ENCODE peak calls at places on chromosome 21, in four cellular contexts. X is neural progenitor cell, Q is Karpas-422, Z is IMR-90. R is an unnamed sample.

GRCh38 chr21:21177353-21177986 is 179.3 kb downstream of the NCAM2 start:
- DNase-seq in Q (no peak), X (no peak), Z (no peak), R (no peak)

GRCh38 chr21:29258626-29259335 is 39.9 kb upstream of the BACH1 start:
- DNase-seq in X (no peak), Q (no peak), Z (peak; percentile 89), R (no peak)

GRCh38 chr21:16597768-16598167 is 868.0 kb downstream of the USP25 start:
- DNase-seq in Z (no peak), X (no peak), Q (no peak), R (no peak)

GRCh38 chr21:17819114-17819877 is at the start of gene C21orf91:
- DNase-seq in Z (peak; percentile 86), Q (peak; percentile 93), X (peak; percentile 92), R (peak; percentile 93)

GRCh38 chr21:38416791-38417190 is 81.5 kb downstream of the ERG start:
- DNase-seq in Z (no peak), X (no peak), Q (no peak), R (no peak)

GRCh38 chr21:41217656-41218380 is 49.9 kb downstream of the BACE2 start:
- DNase-seq in Q (no peak), Z (peak; percentile 74), X (peak; percentile 32), R (peak; percentile 66)

GRCh38 chr21:39523398-39523797 is 71.6 kb downstream of the SH3BGR start:
- DNase-seq in Z (no peak), Q (no peak), X (no peak), R (no peak)

GRCh38 chr21:29854795-29855194 is 85.0 kb downstream of the GRIK1 start:
- DNase-seq in X (no peak), Q (no peak), Z (no peak), R (no peak)

GRCh38 chr21:39103689-39104088 is 79.6 kb downstream of the PSMG1 start:
- DNase-seq in Z (peak; percentile 67), X (no peak), Q (no peak), R (no peak)

GRCh38 chr21:41164052-41164451 is 3.9 kb upstream of the BACE2 start:
- DNase-seq in Q (no peak), Z (no peak), X (no peak), R (no peak)

GRCh38 chr21:33196956-33197374 is 32.8 kb upstream of the IFNAR2 start:
- DNase-seq in Q (peak; percentile 85), X (peak; percentile 91), Z (peak; percentile 62), R (peak; percentile 90)

GRCh38 chr21:39776589-39776988 is 31.6 kb downstream of the IGSF5 start:
- DNase-seq in Q (no peak), Z (no peak), X (no peak), R (no peak)

GRCh38 chr21:42222821-42223390 is 4.0 kb downstream of the ABCG1 start:
- DNase-seq in Z (no peak), Q (no peak), X (no peak), R (no peak)
- H4K20me1 ChIP-seq in Z (no peaks in the 10 kb centered on the region), Q (no peaks in the 10 kb centered on the region), X (no peaks in the 10 kb centered on the region), R (no peaks in the 10 kb centered on the region)

DNA sequence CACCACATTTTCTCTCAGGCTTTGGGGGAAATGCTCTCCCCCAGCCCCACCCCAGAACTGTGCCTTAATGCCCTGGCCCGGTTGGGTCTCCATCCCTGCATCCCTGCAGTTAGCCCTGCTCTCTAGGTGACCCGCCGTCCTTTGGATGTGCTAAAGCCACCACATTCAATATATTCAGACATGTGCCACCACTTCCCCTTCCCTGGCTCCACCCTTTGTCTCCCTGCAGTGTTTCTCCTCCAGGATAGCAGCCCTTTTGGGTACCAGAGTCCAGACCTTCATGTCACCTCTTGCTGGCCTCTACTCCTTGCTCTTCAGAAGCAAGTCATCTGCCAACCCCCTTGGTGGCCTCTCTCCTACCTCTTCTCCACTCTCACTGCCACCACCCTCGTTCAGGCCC is 41.8 kb downstream of the RUNX1 start:
- DNase-seq in Q (no peak), Z (no peak), X (no peak), R (no peak)
- H4K20me1 ChIP-seq in Q (peaks cover 28% of the 10 kb centered on the region), Z (no peaks in the 10 kb centered on the region), X (no peaks in the 10 kb centered on the region), R (no peaks in the 10 kb centered on the region)

DNA sequence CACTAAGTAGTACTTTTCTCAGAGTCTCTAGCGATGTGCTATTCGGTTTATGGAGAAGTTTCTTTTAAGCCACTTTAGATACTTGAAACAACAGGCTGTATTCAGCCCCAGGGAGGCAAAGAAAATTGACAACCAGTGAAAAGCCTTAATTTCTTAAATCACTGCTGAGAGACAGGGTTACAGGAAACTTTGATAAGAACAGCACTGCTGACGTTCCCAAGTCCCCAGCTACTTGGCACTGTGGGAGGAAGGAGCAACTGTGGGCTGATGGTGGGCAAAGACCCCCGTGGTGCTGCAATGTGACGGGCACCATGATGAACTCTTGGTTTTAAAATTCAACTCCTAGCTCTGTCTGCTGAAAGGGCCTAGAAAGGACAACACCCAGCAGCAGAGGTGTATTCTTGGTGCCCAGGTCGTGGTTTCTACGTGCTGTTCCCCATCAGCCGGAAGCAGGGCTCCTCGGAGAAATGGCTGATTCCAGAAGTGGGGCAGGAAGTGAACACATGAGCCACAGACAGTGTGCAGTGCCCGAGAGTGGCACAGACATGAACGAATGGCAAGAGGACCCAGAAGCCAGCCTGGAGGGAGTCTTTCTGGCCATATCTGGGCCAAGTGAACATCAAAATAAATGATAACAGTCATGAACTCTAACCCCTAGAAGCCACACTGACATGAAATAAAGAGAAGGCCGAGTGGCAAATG is 5.3 kb downstream of the PTTG1IP start:
- DNase-seq in Z (no peak), X (no peak), Q (no peak), R (no peak)
- H4K20me1 ChIP-seq in Z (peaks cover 98% of the 10 kb centered on the region), X (peaks cover 95% of the 10 kb centered on the region), Q (peaks cover 73% of the 10 kb centered on the region), R (peaks cover 89% of the 10 kb centered on the region)

GRCh38 chr21:31666445-31667010 is 7.0 kb downstream of the SOD1 start:
- DNase-seq in Z (no peak), X (no peak), Q (no peak), R (no peak)
- H4K20me1 ChIP-seq in Z (peaks cover 29% of the 10 kb centered on the region), X (peaks cover 37% of the 10 kb centered on the region), Q (peaks cover 23% of the 10 kb centered on the region), R (peaks cover 19% of the 10 kb centered on the region)

GRCh38 chr21:46237474-46237873 is 8.9 kb upstream of the LSS start:
- DNase-seq in Z (no peak), X (no peak), Q (no peak), R (no peak)

GRCh38 chr21:46243865-46244490 is 15.4 kb upstream of the LSS start:
- DNase-seq in X (no peak), Z (no peak), Q (no peak), R (no peak)

GRCh38 chr21:46243325-46243724 is 14.8 kb upstream of the LSS start:
- DNase-seq in Z (no peak), Q (no peak), X (no peak), R (no peak)

GRCh38 chr21:46244602-46245001 is 16.0 kb upstream of the LSS start:
- DNase-seq in Q (no peak), Z (no peak), X (no peak), R (no peak)

GRCh38 chr21:46239817-46240325 is 11.3 kb upstream of the LSS start:
- DNase-seq in Z (no peak), X (no peak), Q (no peak), R (no peak)
- H4K20me1 ChIP-seq in Z (no peaks in the 10 kb centered on the region), X (no peaks in the 10 kb centered on the region), Q (no peaks in the 10 kb centered on the region), R (no peaks in the 10 kb centered on the region)

GRCh38 chr21:43868461-43868860 is 3.4 kb downstream of the AGPAT3 start:
- DNase-seq in X (no peak), Q (no peak), Z (no peak), R (no peak)
- H4K20me1 ChIP-seq in X (peaks cover 8% of the 10 kb centered on the region), Q (no peaks in the 10 kb centered on the region), Z (peaks cover 56% of the 10 kb centered on the region), R (peaks cover 37% of the 10 kb centered on the region)

GRCh38 chr21:36663033-36663855 is 35.7 kb upstream of the SIM2 start:
- DNase-seq in Z (peak; percentile 33), Q (no peak), X (no peak), R (no peak)

GRCh38 chr21:36661511-36662309 is 37.2 kb upstream of the SIM2 start:
- DNase-seq in Q (no peak), Z (peak; percentile 48), X (peak; percentile 62), R (peak; percentile 43)

GRCh38 chr21:36665806-36666205 is 33.1 kb upstream of the SIM2 start:
- DNase-seq in Z (no peak), X (no peak), Q (no peak), R (no peak)

GRCh38 chr21:36668713-36669112 is 30.2 kb upstream of the SIM2 start:
- DNase-seq in Z (no peak), Q (no peak), X (no peak), R (no peak)

GRCh38 chr21:36664678-36665022 is 34.3 kb upstream of the SIM2 start:
- DNase-seq in Z (no peak), X (no peak), Q (no peak), R (no peak)
- H4K20me1 ChIP-seq in Z (no peaks in the 10 kb centered on the region), X (no peaks in the 10 kb centered on the region), Q (no peaks in the 10 kb centered on the region), R (no peaks in the 10 kb centered on the region)

R was measured in hepatocyte.